ENCODE peak calls at places on chromosomes 16 and 17, in four cellular contexts. One of them, this sample, is unnamed.

GRCh38 chr16:16073884-16074781 is 124.7 kb downstream of the ABCC1 start:
- DNase-seq in smooth muscle cell of the brain vasculature: peak
- DNase-seq in MV-4-11: peak
- DNase-seq in stimulated activated CD8-positive, alpha-beta memory T cell treated with anti-CD3 and anti-CD28 coated beads, Interleukin-4, amount 100 ng/mL, for 1 hour: no peak
- DNase-seq in this sample: peak

GRCh38 chr16:79485020-79485419 is 115.5 kb downstream of the MAF start:
- DNase-seq in MV-4-11: no peak
- DNase-seq in smooth muscle cell of the brain vasculature: no peak
- DNase-seq in stimulated activated CD8-positive, alpha-beta memory T cell treated with anti-CD3 and anti-CD28 coated beads, Interleukin-4, amount 100 ng/mL, for 1 hour: no peak
- DNase-seq in this sample: no peak

GRCh38 chr16:73069581-73070262 is 21.8 kb upstream of the ZFHX3 start:
- DNase-seq in smooth muscle cell of the brain vasculature: no peak
- DNase-seq in MV-4-11: no peak
- DNase-seq in stimulated activated CD8-positive, alpha-beta memory T cell treated with anti-CD3 and anti-CD28 coated beads, Interleukin-4, amount 100 ng/mL, for 1 hour: no peak
- DNase-seq in this sample: no peak

GRCh38 chr17:76272541-76273434 is 7.6 kb downstream of the UBALD2 start:
- DNase-seq in MV-4-11: no peak
- DNase-seq in smooth muscle cell of the brain vasculature: no peak
- DNase-seq in stimulated activated CD8-positive, alpha-beta memory T cell treated with anti-CD3 and anti-CD28 coated beads, Interleukin-4, amount 100 ng/mL, for 1 hour: no peak
- DNase-seq in this sample: no peak

GRCh38 chr16:644556-644955 is 2.9 kb downstream of the MCRIP2 start:
- DNase-seq in smooth muscle cell of the brain vasculature: no peak
- DNase-seq in stimulated activated CD8-positive, alpha-beta memory T cell treated with anti-CD3 and anti-CD28 coated beads, Interleukin-4, amount 100 ng/mL, for 1 hour: no peak
- DNase-seq in MV-4-11: no peak
- DNase-seq in this sample: no peak

GRCh38 chr16:53537591-53537990 is 34.6 kb upstream of the AKTIP start:
- DNase-seq in smooth muscle cell of the brain vasculature: no peak
- DNase-seq in MV-4-11: no peak
- DNase-seq in stimulated activated CD8-positive, alpha-beta memory T cell treated with anti-CD3 and anti-CD28 coated beads, Interleukin-4, amount 100 ng/mL, for 1 hour: no peak
- DNase-seq in this sample: no peak

GRCh38 chr17:2239170-2239551 is 64.4 kb downstream of the SMG6 start:
- DNase-seq in MV-4-11: no peak
- DNase-seq in stimulated activated CD8-positive, alpha-beta memory T cell treated with anti-CD3 and anti-CD28 coated beads, Interleukin-4, amount 100 ng/mL, for 1 hour: no peak
- DNase-seq in smooth muscle cell of the brain vasculature: no peak
- DNase-seq in this sample: no peak

GRCh38 chr16:66318505-66318904 is 48.0 kb upstream of the CDH5 start:
- DNase-seq in MV-4-11: no peak
- DNase-seq in smooth muscle cell of the brain vasculature: no peak
- DNase-seq in stimulated activated CD8-positive, alpha-beta memory T cell treated with anti-CD3 and anti-CD28 coated beads, Interleukin-4, amount 100 ng/mL, for 1 hour: no peak
- DNase-seq in this sample: no peak

GRCh38 chr16:83939266-83939856 is 13.7 kb upstream of the OSGIN1 start:
- DNase-seq in MV-4-11: peak
- DNase-seq in smooth muscle cell of the brain vasculature: no peak
- DNase-seq in stimulated activated CD8-positive, alpha-beta memory T cell treated with anti-CD3 and anti-CD28 coated beads, Interleukin-4, amount 100 ng/mL, for 1 hour: no peak
- DNase-seq in this sample: peak

This sample was measured in Kasumi-1.